ENCODE peak calls at places on chromosomes 11 and 22, in six cellular contexts. P is endothelial cell of umbilical vein, T is PC-9, O is A549, C is esophagus squamous epithelium, I is tibial artery. L is an unnamed sample. For H3K4me1, the result is how much of the 10 kb centered on the place peaks cover.

GRCh38 chr22:29690481-29690880 is 29.3 kb upstream of the CABP7 start:
- DNase-seq in P (no peak), T (peak), O (no peak), C (no peak), I (no peak), L (no peak)

GRCh38 chr11:3755151-3755550 is 42.2 kb downstream of the NUP98 start:
- DNase-seq in P (no peak), T (no peak), O (no peak), C (no peak), I (no peak), L (no peak)

GRCh38 chr22:32378703-32379272 is 21.1 kb downstream of the RFPL3 start:
- DNase-seq in P (peak), T (peak), O (peak), C (no peak), I (no peak), L (peak)

GRCh38 chr11:18307461-18308139 is 14.3 kb downstream of the HPS5 start:
- DNase-seq in P (no peak), T (no peak), O (no peak), C (no peak), I (no peak), L (no peak)

GRCh38 chr11:107916671-107917241 is 11.5 kb upstream of the RAB39A start:
- DNase-seq in P (no peak), T (no peak), O (no peak), C (no peak), I (no peak), L (peak)

GRCh38 chr11:3914807-3915206 is 59.3 kb downstream of the STIM1 start:
- DNase-seq in P (peak), T (no peak), O (no peak), C (no peak), I (no peak), L (no peak)

GRCh38 chr11:128336203-128336602 is 251.2 kb downstream of the ETS1 start:
- DNase-seq in P (peak), T (peak), O (peak), C (no peak), I (peak), L (no peak)

GRCh38 chr11:22521226-22521625 is 104.4 kb downstream of the FANCF start:
- DNase-seq in P (no peak), T (no peak), O (peak), C (no peak), I (no peak), L (no peak)

GRCh38 chr22:43957871-43958270 is 2.6 kb downstream of the SAMM50 start:
- DNase-seq in P (no peak), T (no peak), O (peak), C (no peak), I (no peak), L (no peak)

GRCh38 chr22:17920145-17920605 is 104.2 kb downstream of the MICAL3 start:
- DNase-seq in P (peak), T (no peak), O (no peak), C (no peak), I (no peak), L (no peak)

GRCh38 chr11:129215506-129216245 is 23.6 kb upstream of the ARHGAP32 start:
- DNase-seq in P (no peak), T (no peak), O (no peak), C (no peak), I (no peak), L (no peak)

GRCh38 chr11:34784318-34784841 is 131.8 kb downstream of the APIP start:
- DNase-seq in P (no peak), T (peak), O (no peak), C (no peak), I (no peak), L (no peak)

GRCh38 chr22:48205790-48206189 is 1443.3 kb downstream of the TBC1D22A start:
- DNase-seq in P (no peak), T (no peak), O (no peak), C (no peak), I (no peak), L (no peak)

GRCh38 chr11:93196816-93197382 is 892 bp downstream of the SLC36A4 start:
- DNase-seq in P (no peak), T (no peak), O (no peak), C (no peak), I (no peak), L (peak)

GRCh38 chr22:19621372-19622060 is 92.8 kb upstream of the SEPTIN5 start:
- DNase-seq in P (peak), T (no peak), O (no peak), C (no peak), I (no peak), L (no peak)

GRCh38 chr11:44417756-44418437 is 108.0 kb upstream of the ALX4 start:
- DNase-seq in P (no peak), T (no peak), O (peak), C (no peak), I (no peak), L (no peak)

GRCh38 chr22:19984201-19984753 is 32.3 kb downstream of the ARVCF start:
- DNase-seq in P (peak), T (peak), O (peak), C (no peak), I (peak), L (no peak)

GRCh38 chr11:128420277-128420676 is 167.1 kb downstream of the ETS1 start:
- DNase-seq in P (no peak), T (no peak), O (no peak), C (no peak), I (no peak), L (no peak)

GRCh38 chr11:11535611-11536010 is 86.2 kb downstream of the GALNT18 start:
- DNase-seq in P (no peak), T (no peak), O (no peak), C (no peak), I (no peak), L (no peak)

GRCh38 chr11:11537871-11538270 is 83.9 kb downstream of the GALNT18 start:
- DNase-seq in P (no peak), T (no peak), O (no peak), C (no peak), I (no peak), L (no peak)

GRCh38 chr11:11536650-11537049 is 85.2 kb downstream of the GALNT18 start:
- DNase-seq in P (no peak), T (no peak), O (no peak), C (no peak), I (no peak), L (no peak)

GRCh38 chr11:11538277-11538960 is 83.4 kb downstream of the GALNT18 start:
- DNase-seq in P (no peak), T (no peak), O (no peak), C (no peak), I (no peak), L (no peak)

DNA sequence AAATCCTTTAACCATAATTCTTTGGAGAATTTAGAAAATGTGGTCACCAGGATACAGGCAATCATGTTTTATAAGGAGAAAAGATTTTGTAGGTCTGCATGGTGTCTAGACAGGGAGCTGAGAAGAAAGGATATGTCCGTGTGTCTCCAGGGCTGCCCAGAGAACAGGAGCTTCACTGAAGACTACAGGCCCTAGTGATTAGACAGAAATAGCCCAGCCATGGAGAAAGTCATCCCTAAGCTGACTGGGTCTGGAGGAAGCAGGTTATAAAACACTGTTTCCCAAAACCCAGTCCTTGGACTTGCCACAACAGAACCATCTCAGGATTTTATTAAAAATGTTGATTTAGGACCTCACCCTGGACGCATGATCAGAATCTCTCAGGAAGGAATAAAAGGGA is 84.4 kb downstream of the GALNT18 start:
- DNase-seq in P (no peak), T (no peak), O (no peak), C (no peak), I (no peak), L (no peak)
- H3K4me1 ChIP-seq in P (under half), T (under half), O (under half), C (under half), I (half or more), L (under half)

GRCh38 chr22:27877501-27877900 is 41.6 kb downstream of the PITPNB start:
- DNase-seq in P (no peak), T (no peak), O (no peak), C (no peak), I (no peak), L (no peak)

GRCh38 chr22:27881404-27881803 is 37.7 kb downstream of the PITPNB start:
- DNase-seq in P (peak), T (no peak), O (no peak), C (no peak), I (peak), L (no peak)

GRCh38 chr22:27880778-27881394 is 38.2 kb downstream of the PITPNB start:
- DNase-seq in P (peak), T (peak), O (peak), C (no peak), I (peak), L (peak)

GRCh38 chr22:27876684-27877083 is 42.4 kb downstream of the PITPNB start:
- DNase-seq in P (no peak), T (no peak), O (no peak), C (no peak), I (no peak), L (no peak)

DNA sequence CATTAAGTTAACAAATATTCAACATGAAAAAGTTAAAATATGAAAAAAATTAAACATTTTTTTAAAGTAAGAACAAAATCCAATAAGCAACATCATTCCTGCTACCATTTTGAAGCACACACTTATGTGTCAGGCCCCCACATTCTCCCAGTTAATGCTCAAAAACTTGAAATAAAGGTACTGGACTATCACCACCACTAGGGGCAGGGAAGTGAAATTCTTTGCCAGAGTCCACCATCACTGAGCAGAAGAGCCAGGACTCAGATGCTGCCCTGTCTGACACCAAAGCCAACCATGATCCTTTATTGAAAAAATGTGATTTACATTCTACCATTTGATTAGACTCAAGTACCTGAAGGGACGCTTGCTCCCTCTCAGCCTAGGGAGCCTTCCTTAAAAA is 39.1 kb downstream of the PITPNB start:
- DNase-seq in P (peak), T (no peak), O (peak), C (no peak), I (no peak), L (peak)
- H3K4me1 ChIP-seq in P (under half), T (under half), O (under half), C (under half), I (under half), L (under half)

DNA sequence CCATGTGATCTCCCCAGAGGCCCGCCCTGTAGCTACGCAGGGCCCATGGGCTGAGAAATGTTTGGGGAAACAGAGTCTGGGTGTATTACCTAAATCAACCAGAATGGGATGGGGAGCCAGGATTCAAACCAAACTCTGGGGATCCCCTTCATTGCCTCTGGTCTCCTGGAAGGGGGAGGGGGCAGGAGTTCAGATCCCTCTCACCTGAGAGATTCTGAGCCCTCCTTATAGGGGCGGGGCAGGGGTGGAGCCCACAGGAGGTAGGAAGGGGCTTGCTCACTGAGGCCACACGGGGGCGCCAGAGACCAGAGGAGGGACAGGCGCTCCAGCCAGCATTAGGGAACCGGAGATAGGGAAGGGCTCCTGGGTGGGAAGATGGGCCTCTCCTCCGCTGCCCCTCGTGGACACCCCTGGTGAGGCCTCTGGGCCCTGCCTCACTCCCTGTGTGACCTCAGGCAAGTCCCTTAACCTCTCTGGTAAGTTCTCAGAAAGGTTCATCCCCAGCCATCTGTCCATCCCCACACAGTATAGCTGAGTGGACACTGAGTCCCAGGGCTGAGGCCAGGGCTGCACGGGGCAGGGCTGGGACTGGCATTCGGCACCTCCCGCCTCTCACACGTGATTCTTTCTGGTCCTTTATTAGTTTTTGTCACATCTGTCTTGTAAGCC is 2.7 kb upstream of the CDC42BPG start:
- DNase-seq in P (peak), T (peak), O (peak), C (peak), I (peak), L (peak)
- H3K4me1 ChIP-seq in P (under half), T (half or more), O (half or more), C (under half), I (under half), L (half or more)

DNA sequence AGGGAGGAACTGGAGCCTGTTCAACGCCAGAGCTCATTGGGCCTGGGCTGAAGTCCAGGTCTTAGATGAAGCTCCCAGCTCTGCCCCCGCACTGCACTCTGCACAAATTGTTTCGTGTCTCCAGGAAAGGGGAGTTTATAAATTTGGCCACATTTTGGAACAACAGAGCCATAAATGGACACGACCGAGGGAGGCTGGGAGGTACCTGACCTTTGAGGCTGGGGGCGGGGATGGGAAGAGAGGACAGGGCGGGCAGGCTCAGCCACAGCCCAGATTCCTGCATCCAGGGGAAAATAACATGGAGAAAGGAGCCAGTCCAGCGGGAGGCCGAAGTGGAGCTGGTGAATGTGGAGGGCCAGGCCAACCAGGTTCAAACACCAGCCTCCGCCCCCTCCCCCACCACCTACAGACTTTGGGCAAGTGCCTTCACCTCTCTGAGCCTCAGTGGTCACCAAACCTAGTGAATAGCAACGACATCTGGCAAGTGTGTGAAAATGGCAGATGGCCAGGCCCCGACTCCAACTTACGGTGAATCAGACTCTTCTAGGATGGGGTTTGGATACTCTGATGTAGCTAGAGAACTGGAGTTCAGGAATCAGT is 36.8 kb upstream of the SMTN start:
- DNase-seq in P (no peak), T (no peak), O (no peak), C (no peak), I (peak), L (no peak)
- H3K4me1 ChIP-seq in P (under half), T (under half), O (under half), C (under half), I (under half), L (under half)

GRCh38 chr11:69292221-69292648 is 1.7 kb upstream of the MYEOV start:
- DNase-seq in P (peak), T (no peak), O (peak), C (no peak), I (no peak), L (peak)
- H3K4me1 ChIP-seq in P (under half), T (half or more), O (under half), C (under half), I (under half), L (half or more)